ENCODE peak calls at places on chromosomes 11 and 22, in six cellular contexts. T, V, M, O, S and U are unnamed samples.

GRCh38 chr11:70558651-70559050 is 160.3 kb downstream of the CTTN start:
- DNase-seq in T (no peak), V (no peak), M (peak), O (no peak), S (no peak), U (no peak)

GRCh38 chr11:118640332-118641154 is 33.1 kb downstream of the PHLDB1 start:
- DNase-seq in T (no peak), V (peak), M (no peak), O (no peak), S (no peak), U (peak)

GRCh38 chr11:2812371-2812991 is 73.1 kb downstream of the CDKN1C start:
- DNase-seq in T (no peak), V (no peak), M (peak), O (no peak), S (peak), U (no peak)

GRCh38 chr11:116053538-116053919 is 549.3 kb upstream of the CADM1 start:
- DNase-seq in T (no peak), V (peak), M (no peak), O (no peak), S (no peak), U (no peak)

GRCh38 chr11:64477675-64478074 is 113.3 kb upstream of the SLC22A12 start:
- DNase-seq in T (no peak), V (no peak), M (no peak), O (no peak), S (no peak), U (no peak)

GRCh38 chr11:58629857-58630256 is 7.4 kb downstream of the CNTF start:
- DNase-seq in T (peak), V (peak), M (no peak), O (peak), S (no peak), U (no peak)

GRCh38 chr11:79939111-79939510 is 498.3 kb upstream of the TENM4 start:
- DNase-seq in T (no peak), V (no peak), M (no peak), O (no peak), S (no peak), U (no peak)

GRCh38 chr22:22074634-22075381 is 92.2 kb upstream of the TOP3B start:
- DNase-seq in T (no peak), V (no peak), M (no peak), O (no peak), S (peak), U (no peak)

GRCh38 chr11:70535191-70535971 is 137.1 kb downstream of the CTTN start:
- DNase-seq in T (no peak), V (no peak), M (peak), O (no peak), S (no peak), U (no peak)

GRCh38 chr22:36317658-36318271 is 64.8 kb downstream of the APOL1 start:
- DNase-seq in T (no peak), V (no peak), M (no peak), O (no peak), S (no peak), U (no peak)

GRCh38 chr11:35415488-35415887 is 3.9 kb downstream of the SLC1A2 start:
- DNase-seq in T (no peak), V (no peak), M (no peak), O (no peak), S (no peak), U (no peak)

GRCh38 chr11:64802370-64803162 is 448 bp downstream of the MAP4K2 start:
- DNase-seq in T (no peak), V (no peak), M (no peak), O (no peak), S (no peak), U (no peak)

GRCh38 chr11:72634016-72634415 is 40.2 kb downstream of the PDE2A start:
- DNase-seq in T (no peak), V (no peak), M (no peak), O (no peak), S (no peak), U (no peak)

GRCh38 chr22:24026733-24027132 is 15.6 kb downstream of the CABIN1 start:
- DNase-seq in T (no peak), V (no peak), M (no peak), O (no peak), S (no peak), U (no peak)

GRCh38 chr11:67178421-67178820 is 59.4 kb downstream of the KDM2A start:
- DNase-seq in T (peak), V (no peak), M (no peak), O (no peak), S (no peak), U (no peak)